ENCODE peak calls at places on chromosomes 4 and X, in four cellular contexts. B is activated T-cell treated with anti-CD3 and anti-CD28 coated beads for 48 hours, E is NCI-H2081, F is NCI-H510A. P is an unnamed sample.

GRCh38 chr4:155339999-155340398 is 36.8 kb downstream of the MAP9 start:
- DNase-seq in B (no peak), E (no peak), F (no peak), P (no peak)

GRCh38 chrX:916235-916609 is 285.6 kb downstream of the SHOX start:
- DNase-seq in B (no peak), E (no peak), F (no peak), P (no peak)

GRCh38 chrX:10350991-10351390 is 194.2 kb downstream of the CLCN4 start:
- DNase-seq in B (no peak), E (no peak), F (no peak), P (no peak)

GRCh38 chrX:95383778-95384177 is 1300.9 kb upstream of the DIAPH2 start:
- DNase-seq in B (no peak), E (peak), F (no peak), P (no peak)

GRCh38 chr4:22850630-22851029 is 157.9 kb downstream of the GBA3 start:
- DNase-seq in B (no peak), E (no peak), F (no peak), P (no peak)

GRCh38 chr4:144948009-144948408 is 150.0 kb downstream of the ANAPC10 start:
- DNase-seq in B (no peak), E (no peak), F (no peak), P (no peak)

GRCh38 chr4:32334759-32335158 is 1614.6 kb downstream of the PCDH7 start:
- DNase-seq in B (no peak), E (no peak), F (no peak), P (no peak)

GRCh38 chr4:87122252-87122651 is 98.2 kb downstream of the KLHL8 start:
- DNase-seq in B (no peak), E (no peak), F (peak), P (no peak)

GRCh38 chr4:147777456-147778091 is 45.7 kb downstream of the ARHGAP10 start:
- DNase-seq in B (no peak), E (no peak), F (no peak), P (no peak)

GRCh38 chrX:130163350-130163851 is 2.2 kb downstream of the AIFM1 start:
- DNase-seq in B (no peak), E (no peak), F (no peak), P (no peak)

GRCh38 chrX:13808293-13808692 is 8.6 kb downstream of the GPM6B start:
- DNase-seq in B (no peak), E (peak), F (no peak), P (no peak)

GRCh38 chr4:19005211-19005610 is 983.7 kb upstream of the LCORL start:
- DNase-seq in B (no peak), E (no peak), F (no peak), P (no peak)

GRCh38 chr4:185640809-185641675 is 105.7 kb upstream of the PDLIM3 start:
- DNase-seq in B (no peak), E (peak), F (peak), P (no peak)

P was measured in tibial artery.